ENCODE peak calls at places on chromosomes 4 and X, in eight cellular contexts. L is AG04450, H is tibial nerve, G is A673, U is SK-N-SH, T is uterus, E is OCI-LY7, X is astrocyte. V is an unnamed sample. For H3K9me3, the result is how much of the 10 kb centered on the place peaks cover.

GRCh38 chr4:107037188-107037587 is 1.1 kb upstream of the DKK2 start:
- DNase-seq in X (peak), U (peak), E (no peak), L (no peak), H (peak), T (no peak), G (peak), V (no peak)

GRCh38 chr4:147975902-147976301 is 244.0 kb downstream of the ARHGAP10 start:
- DNase-seq in L (no peak), H (no peak), T (no peak), U (no peak), X (peak), E (no peak), G (no peak), V (no peak)

GRCh38 chrX:127038065-127038464 is 218.5 kb downstream of the PRR32 start:
- DNase-seq in H (no peak), G (peak), L (no peak), E (no peak), T (no peak), X (no peak), U (no peak), V (no peak)

GRCh38 chr4:151766691-151767090 is 5.9 kb upstream of the GATB start:
- DNase-seq in L (no peak), G (no peak), X (no peak), E (no peak), U (no peak), H (no peak), T (no peak), V (no peak)

GRCh38 chrX:67613366-67613765 is 69.5 kb downstream of the AR start:
- DNase-seq in X (peak), T (no peak), H (no peak), G (no peak), E (no peak), L (no peak), U (no peak), V (no peak)

GRCh38 chr4:184288451-184289178 is 70.9 kb upstream of the ENPP6 start:
- DNase-seq in G (no peak), H (no peak), E (peak), U (no peak), T (no peak), X (no peak), L (no peak), V (no peak)

GRCh38 chr4:167419468-167420133 is 185.3 kb upstream of the SPOCK3 start:
- DNase-seq in L (no peak), T (no peak), X (no peak), E (no peak), G (no peak), U (peak), H (no peak), V (no peak)

GRCh38 chr4:38667005-38667771 is 3.2 kb downstream of the KLF3 start:
- DNase-seq in T (peak), X (peak), L (peak), H (peak), E (peak), U (peak), G (peak), V (peak)

GRCh38 chr4:24488399-24489164 is 95.8 kb downstream of the DHX15 start:
- DNase-seq in U (peak), G (peak), T (peak), H (peak), E (peak), L (no peak), X (peak), V (peak)

GRCh38 chr4:98468744-98469143 is 189.7 kb downstream of the TSPAN5 start:
- DNase-seq in X (peak), G (no peak), L (no peak), U (no peak), E (no peak), T (no peak), H (no peak), V (no peak)

GRCh38 chr4:61770456-61770855 is 570.3 kb downstream of the ADGRL3 start:
- DNase-seq in T (no peak), G (no peak), L (no peak), H (no peak), E (no peak), X (no peak), U (no peak), V (no peak)

GRCh38 chr4:20646287-20646686 is 54.0 kb upstream of the PACRGL start:
- DNase-seq in X (no peak), U (no peak), G (no peak), H (no peak), L (no peak), T (no peak), E (no peak), V (no peak)

GRCh38 chr4:7823416-7823824 is 116.2 kb downstream of the AFAP1 start:
- DNase-seq in E (no peak), L (no peak), T (no peak), G (no peak), H (peak), X (no peak), U (peak), V (no peak)

GRCh38 chr4:38069271-38069760 is 109.1 kb downstream of the PTTG2 start:
- DNase-seq in H (no peak), U (peak), X (peak), T (no peak), L (peak), E (peak), G (no peak), V (peak)

GRCh38 chrX:3119376-3119775 is 78.1 kb downstream of the ARSF start:
- DNase-seq in G (no peak), L (no peak), U (no peak), T (no peak), H (no peak), X (peak), E (no peak), V (no peak)

GRCh38 chr4:105988671-105989070 is 93.4 kb downstream of the NPNT start:
- DNase-seq in X (no peak), G (no peak), T (no peak), L (no peak), U (no peak), E (no peak), H (no peak), V (no peak)

GRCh38 chr4:14918336-14918735 is 83.9 kb upstream of the CPEB2 start:
- DNase-seq in E (no peak), U (no peak), T (no peak), X (no peak), H (no peak), G (no peak), L (no peak), V (no peak)

GRCh38 chr4:144371479-144371878 is 231.0 kb upstream of the GYPA start:
- DNase-seq in T (no peak), U (no peak), X (peak), H (no peak), G (no peak), E (no peak), L (no peak), V (no peak)

GRCh38 chr4:111066001-111066400 is 443.1 kb upstream of the PITX2 start:
- DNase-seq in E (no peak), X (peak), U (no peak), G (no peak), L (no peak), T (no peak), H (no peak), V (no peak)

GRCh38 chrX:95057341-95057740 is 1383.3 kb downstream of the FAM133A start:
- DNase-seq in G (no peak), H (no peak), E (no peak), T (no peak), U (no peak), X (peak), L (no peak), V (no peak)

GRCh38 chrX:105136786-105137185 is 83.7 kb downstream of the TEX13A start:
- DNase-seq in U (no peak), H (no peak), T (no peak), E (no peak), X (no peak), L (no peak), G (no peak), V (no peak)

GRCh38 chr4:158688813-158689212 is 16.7 kb downstream of the ETFDH start:
- DNase-seq in G (no peak), L (no peak), H (no peak), X (no peak), T (no peak), U (no peak), E (no peak), V (no peak)

GRCh38 chrX:334331-334891 is 15.8 kb upstream of the GTPBP6 start:
- DNase-seq in G (no peak), E (no peak), U (no peak), H (no peak), X (no peak), T (no peak), L (no peak), V (no peak)

GRCh38 chr4:158599150-158599549 is 72.5 kb downstream of the C4orf46 start:
- DNase-seq in X (no peak), L (no peak), G (no peak), U (no peak), T (no peak), H (no peak), E (no peak), V (no peak)

GRCh38 chr4:163332526-163333405 is at the start of gene NPY1R:
- DNase-seq in E (peak), X (peak), L (peak), G (peak), U (peak), T (peak), H (peak), V (no peak)

GRCh38 chr4:145739840-145740239 is 59.9 kb downstream of the C4orf51 start:
- DNase-seq in G (no peak), H (no peak), U (no peak), T (no peak), X (no peak), L (no peak), E (no peak), V (no peak)

GRCh38 chrX:121160987-121161386 is 113.6 kb downstream of the GLUD2 start:
- DNase-seq in T (no peak), E (no peak), H (no peak), X (peak), G (peak), U (no peak), L (no peak), V (no peak)

GRCh38 chrX:9643807-9644206 is 121.8 kb downstream of the GPR143 start:
- DNase-seq in T (no peak), U (no peak), G (no peak), H (no peak), X (no peak), L (no peak), E (no peak), V (no peak)

GRCh38 chr4:175385797-175386196 is 426.3 kb downstream of the GPM6A start:
- DNase-seq in L (no peak), T (no peak), H (no peak), E (no peak), U (no peak), G (no peak), X (no peak), V (no peak)

GRCh38 chr4:102735578-102735977 is 25.2 kb downstream of the MANBA start:
- DNase-seq in G (no peak), X (no peak), L (no peak), U (no peak), E (no peak), T (no peak), H (no peak), V (no peak)

GRCh38 chr4:184409911-184410692 is 64.2 kb downstream of the IRF2 start:
- DNase-seq in U (no peak), G (no peak), H (no peak), T (no peak), E (peak), L (no peak), X (no peak), V (peak)

GRCh38 chr4:118286685-118287084 is 66.1 kb downstream of the PRSS12 start:
- DNase-seq in T (no peak), L (no peak), H (no peak), E (no peak), X (no peak), G (no peak), U (no peak), V (no peak)

GRCh38 chr4:129014566-129015509 is 78.5 kb downstream of the SCLT1 start:
- DNase-seq in E (no peak), T (no peak), U (no peak), G (no peak), L (no peak), H (no peak), X (peak), V (no peak)

GRCh38 chr4:40729555-40729954 is 20.2 kb upstream of the NSUN7 start:
- DNase-seq in U (no peak), T (no peak), X (no peak), G (no peak), H (no peak), L (no peak), E (no peak), V (no peak)

GRCh38 chr4:67054901-67055300 is 490.4 kb downstream of the CENPC start:
- DNase-seq in L (no peak), U (no peak), T (no peak), G (no peak), H (no peak), E (no peak), X (peak), V (no peak)

GRCh38 chrX:48071064-48071985 is at the start of gene ZNF630:
- DNase-seq in G (no peak), U (peak), T (peak), X (peak), E (peak), L (no peak), H (peak), V (peak)

GRCh38 chr4:159926871-159927270 is 824.0 kb downstream of the RAPGEF2 start:
- DNase-seq in U (no peak), T (no peak), L (no peak), X (no peak), G (no peak), E (no peak), H (no peak), V (no peak)
- H3K9me3 ChIP-seq in U (under half), T (under half), L (under half), X (under half), G (under half), E (under half), H (under half), V (under half)

DNA sequence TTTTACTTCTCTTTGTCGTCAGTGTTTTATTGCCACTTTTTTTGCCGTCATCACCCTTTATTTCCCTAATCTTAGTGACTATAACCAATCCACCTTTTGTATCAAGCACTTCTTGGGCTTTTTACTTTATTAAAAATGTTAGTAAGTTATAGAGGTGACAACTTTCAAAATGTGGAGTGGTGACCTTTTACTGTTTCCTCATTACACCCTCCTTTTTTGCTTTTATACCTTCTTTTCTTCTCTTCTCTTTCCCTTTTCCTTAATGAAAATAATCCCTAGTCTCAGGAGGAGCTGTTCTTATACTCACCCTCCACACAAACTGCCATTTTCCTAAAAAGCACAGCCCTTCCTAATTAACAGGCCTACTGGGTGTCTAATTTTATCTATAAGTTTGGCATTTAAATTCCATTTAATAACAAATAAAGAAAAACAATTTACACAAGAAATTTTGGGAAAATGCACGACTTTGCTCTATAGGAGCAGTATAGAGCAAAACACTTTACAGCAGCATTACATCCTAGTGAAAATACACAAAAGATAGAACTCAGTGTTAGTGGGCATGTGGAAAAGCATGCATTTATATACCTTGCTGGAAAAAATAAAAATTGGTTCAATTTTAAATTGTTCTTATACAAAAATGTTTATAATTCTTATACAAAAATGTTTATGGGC is 27.3 kb downstream of the BBS12 start:
- DNase-seq in L (no peak), G (peak), U (no peak), X (no peak), T (no peak), H (no peak), E (no peak), V (no peak)
- TF ChIP-seq CTCF in L (peak), G (peak), U (peak), X (peak), T (no peak), H (no peak), E (peak), V (no peak)

DNA sequence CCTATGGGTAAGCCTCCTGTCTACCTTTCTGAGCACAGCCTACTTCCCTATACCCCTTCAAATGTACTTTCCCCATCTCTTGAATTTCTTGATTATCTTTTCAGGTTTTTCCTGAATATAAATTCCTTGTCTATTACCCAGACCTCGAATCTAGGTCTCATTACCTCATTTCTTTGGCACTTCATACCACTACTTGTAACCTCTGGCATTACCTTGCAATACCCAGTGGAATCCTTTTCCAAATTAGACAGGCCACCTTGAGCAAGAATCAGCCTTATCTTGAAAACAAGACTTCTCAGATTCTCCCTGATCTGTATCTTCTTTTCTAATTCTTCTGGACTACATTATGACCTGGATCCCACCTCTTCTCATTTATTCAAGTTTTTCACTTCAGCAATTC is 275.4 kb upstream of the HS3ST1 start:
- DNase-seq in T (no peak), X (peak), U (no peak), L (no peak), H (no peak), G (no peak), E (no peak), V (no peak)
- H3K9me3 ChIP-seq in T (under half), X (under half), U (under half), L (under half), H (under half), G (under half), E (under half), V (under half)

GRCh38 chr4:126812076-126812475 is 820.7 kb upstream of the INTU start:
- DNase-seq in H (no peak), G (no peak), E (no peak), T (no peak), L (no peak), X (no peak), U (no peak), V (no peak)

GRCh38 chr4:126807132-126807531 is 825.6 kb upstream of the INTU start:
- DNase-seq in T (no peak), U (no peak), E (no peak), G (no peak), H (no peak), L (no peak), X (no peak), V (no peak)
- TF ChIP-seq CTCF in T (no peak), U (no peak), E (no peak), G (no peak), H (no peak), L (no peak), X (no peak), V (no peak)

GRCh38 chrX:71637253-71637618 is 18.9 kb upstream of the CXCR3 start:
- DNase-seq in E (no peak), T (no peak), H (no peak), G (no peak), U (no peak), X (peak), L (no peak), V (no peak)
- H3K9me3 ChIP-seq in E (under half), T (under half), H (under half), G (under half), U (under half), X (under half), L (under half), V (under half)

GRCh38 chr4:112854420-112854819 is 195.0 kb upstream of the ANK2 start:
- DNase-seq in H (no peak), G (no peak), U (no peak), X (no peak), E (no peak), T (no peak), L (no peak), V (no peak)
- TF ChIP-seq CTCF in H (no peak), G (no peak), U (no peak), X (no peak), E (no peak), T (no peak), L (no peak), V (no peak)